ENCODE peak calls at places on chromosome 14, in eight cellular contexts. E is PC-3, O is GM12878, I is GM23338, L is mammary epithelial cell, R is fibroblast of lung, A is DND-41, Y is hepatocyte. C is an unnamed sample.

GRCh38 chr14:36647827-36648753 is 13.6 kb upstream of the PAX9 start:
- DNase-seq in E (peak), O (no peak), I (peak), L (peak), R (peak), A (no peak), Y (peak), C (no peak)

GRCh38 chr14:68442828-68443460 is 349.9 kb downstream of the ZFP36L1 start:
- DNase-seq in E (no peak), O (no peak), I (no peak), L (peak), R (peak), A (no peak), Y (no peak), C (no peak)

GRCh38 chr14:42779024-42779423 is 1172.3 kb downstream of the LRFN5 start:
- DNase-seq in E (peak), O (no peak), I (no peak), L (no peak), R (peak), A (no peak), Y (no peak), C (no peak)

GRCh38 chr14:71289536-71289935 is 382.3 kb downstream of the PCNX1 start:
- DNase-seq in E (peak), O (peak), I (no peak), L (no peak), R (no peak), A (no peak), Y (no peak), C (no peak)

GRCh38 chr14:42541535-42542001 is 934.9 kb downstream of the LRFN5 start:
- DNase-seq in E (peak), O (no peak), I (no peak), L (no peak), R (peak), A (no peak), Y (no peak), C (no peak)

GRCh38 chr14:51993274-51993673 is 3.9 kb downstream of the RTRAF start:
- DNase-seq in E (no peak), O (no peak), I (no peak), L (no peak), R (no peak), A (no peak), Y (no peak), C (no peak)

GRCh38 chr14:55572578-55572977 is 7.4 kb upstream of the KTN1 start:
- DNase-seq in E (peak), O (no peak), I (no peak), L (no peak), R (no peak), A (no peak), Y (no peak), C (no peak)

GRCh38 chr14:44404021-44404420 is 103.1 kb downstream of the FSCB start:
- DNase-seq in E (peak), O (no peak), I (no peak), L (peak), R (no peak), A (no peak), Y (no peak), C (no peak)

GRCh38 chr14:61472025-61472672 is 150.8 kb downstream of the PRKCH start:
- DNase-seq in E (peak), O (no peak), I (no peak), L (peak), R (peak), A (peak), Y (peak), C (no peak)

GRCh38 chr14:90388437-90388836 is 8.4 kb upstream of the CALM1 start:
- DNase-seq in E (peak), O (no peak), I (peak), L (peak), R (peak), A (no peak), Y (peak), C (no peak)

GRCh38 chr14:69580009-69580577 is 5.4 kb upstream of the CCDC177 start:
- DNase-seq in E (peak), O (no peak), I (peak), L (peak), R (peak), A (peak), Y (peak), C (no peak)

GRCh38 chr14:76550534-76550933 is 174.6 kb downstream of the ESRRB start:
- DNase-seq in E (peak), O (no peak), I (no peak), L (peak), R (no peak), A (no peak), Y (no peak), C (peak)

GRCh38 chr14:61562321-61563161 is 132.8 kb upstream of the HIF1A start:
- DNase-seq in E (peak), O (no peak), I (no peak), L (peak), R (peak), A (no peak), Y (peak), C (peak)

GRCh38 chr14:57364659-57365450 is 25.5 kb upstream of the NAA30 start:
- DNase-seq in E (no peak), O (no peak), I (peak), L (no peak), R (no peak), A (no peak), Y (peak), C (no peak)

GRCh38 chr14:59013672-59014298 is 174.7 kb upstream of the DAAM1 start:
- DNase-seq in E (peak), O (no peak), I (no peak), L (peak), R (peak), A (no peak), Y (no peak), C (no peak)

GRCh38 chr14:71891970-71892369 is 40.3 kb upstream of the RGS6 start:
- DNase-seq in E (no peak), O (no peak), I (peak), L (no peak), R (no peak), A (no peak), Y (no peak), C (no peak)

GRCh38 chr14:103522649-103523582 is at the start of gene CKB:
- DNase-seq in E (peak), O (no peak), I (peak), L (no peak), R (peak), A (no peak), Y (peak), C (no peak)

GRCh38 chr14:72532686-72533454 is 361.0 kb downstream of the DPF3 start:
- DNase-seq in E (no peak), O (no peak), I (no peak), L (no peak), R (no peak), A (no peak), Y (no peak), C (no peak)

GRCh38 chr14:76348898-76349297 is 27.0 kb upstream of the ESRRB start:
- DNase-seq in E (peak), O (no peak), I (peak), L (peak), R (peak), A (no peak), Y (no peak), C (no peak)

GRCh38 chr14:79299162-79299561 is 912.1 kb downstream of the DIO2 start:
- DNase-seq in E (no peak), O (no peak), I (no peak), L (no peak), R (no peak), A (no peak), Y (peak), C (no peak)

GRCh38 chr14:23646648-23647549 is 10.7 kb downstream of the DHRS2 start:
- DNase-seq in E (peak), O (no peak), I (no peak), L (peak), R (no peak), A (no peak), Y (no peak), C (no peak)

GRCh38 chr14:88983755-88984154 is 159.3 kb downstream of the TTC8 start:
- DNase-seq in E (peak), O (no peak), I (no peak), L (peak), R (peak), A (no peak), Y (peak), C (no peak)

GRCh38 chr14:101017209-101017608 is 113.7 kb upstream of the RTL1 start:
- DNase-seq in E (no peak), O (no peak), I (no peak), L (no peak), R (peak), A (no peak), Y (no peak), C (no peak)

GRCh38 chr14:37594916-37595808 is at the start of the genes FOXA1 and TTC6:
- DNase-seq in E (peak), O (no peak), I (peak), L (peak), R (no peak), A (no peak), Y (peak), C (no peak)

GRCh38 chr14:61421212-61421923 is 100.0 kb downstream of the PRKCH start:
- DNase-seq in E (no peak), O (no peak), I (no peak), L (no peak), R (peak), A (no peak), Y (no peak), C (no peak)

GRCh38 chr14:91252901-91253794 is 8.6 kb upstream of the GPR68 start:
- DNase-seq in E (peak), O (no peak), I (peak), L (no peak), R (no peak), A (no peak), Y (peak), C (no peak)

GRCh38 chr14:63039800-63040380 is 5.4 kb downstream of the KCNH5 start:
- DNase-seq in E (peak), O (no peak), I (peak), L (peak), R (peak), A (no peak), Y (peak), C (peak)

GRCh38 chr14:64995291-64995690 is 8.6 kb downstream of the FNTB start:
- DNase-seq in E (no peak), O (no peak), I (no peak), L (no peak), R (no peak), A (no peak), Y (no peak), C (no peak)

GRCh38 chr14:92656306-92656705 is 92.1 kb downstream of the LGMN start:
- DNase-seq in E (peak), O (no peak), I (no peak), L (no peak), R (no peak), A (no peak), Y (no peak), C (no peak)

GRCh38 chr14:92657457-92658142 is 90.8 kb downstream of the LGMN start:
- DNase-seq in E (no peak), O (no peak), I (no peak), L (no peak), R (no peak), A (no peak), Y (no peak), C (no peak)

GRCh38 chr14:92659765-92660561 is 88.5 kb downstream of the LGMN start:
- DNase-seq in E (no peak), O (no peak), I (no peak), L (peak), R (no peak), A (no peak), Y (no peak), C (peak)

GRCh38 chr14:92655802-92656201 is 92.6 kb downstream of the LGMN start:
- DNase-seq in E (no peak), O (no peak), I (no peak), L (no peak), R (no peak), A (no peak), Y (no peak), C (no peak)

GRCh38 chr14:92658160-92658559 is 90.3 kb downstream of the LGMN start:
- DNase-seq in E (no peak), O (no peak), I (no peak), L (no peak), R (no peak), A (no peak), Y (no peak), C (no peak)
- TF ChIP-seq CTCF in E (no peak), O (no peak), I (no peak), L (no peak), R (no peak), A (no peak), Y (no peak), C (no peak)

GRCh38 chr14:104932676-104933631 is 8.3 kb downstream of the PLD4 start:
- DNase-seq in E (peak), O (no peak), I (peak), L (peak), R (peak), A (peak), Y (peak), C (no peak)
- TF ChIP-seq EZH2 in E (no peak), O (no peak), I (peak), L (no peak), R (no peak), A (no peak), Y (peak), C (no peak)

DNA sequence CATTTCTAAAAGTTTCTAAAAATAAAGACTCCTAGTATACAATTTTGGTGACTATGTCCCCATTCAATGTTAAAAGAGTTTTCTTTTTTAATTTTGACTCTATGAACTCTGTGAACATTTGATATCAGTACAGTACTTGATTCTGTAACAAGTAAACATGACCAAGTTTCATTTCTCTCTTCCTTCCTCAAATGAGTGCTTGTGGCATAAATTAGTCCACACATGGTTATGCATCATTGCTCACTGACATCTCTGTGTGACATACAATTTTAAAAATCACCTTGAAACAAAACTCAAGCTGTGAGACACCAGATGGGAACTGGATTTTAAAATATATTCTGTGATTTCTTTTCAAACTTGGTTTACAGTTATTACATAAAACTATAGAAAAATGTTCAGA is 253.9 kb upstream of the MDGA2 start:
- DNase-seq in E (no peak), O (peak), I (no peak), L (no peak), R (no peak), A (no peak), Y (no peak), C (no peak)
- H3K4me2 ChIP-seq in E (no peak), O (no peak), I (no peak), L (no peak), R (no peak), A (no peak), Y (no peak), C (no peak)

GRCh38 chr14:74501135-74501614 is 7.6 kb downstream of the ISCA2 start:
- DNase-seq in E (peak), O (no peak), I (peak), L (peak), R (peak), A (no peak), Y (peak), C (no peak)
- TF ChIP-seq CTCF in E (peak), O (peak), I (peak), L (peak), R (peak), A (peak), Y (peak), C (peak)